ENCODE peak calls at places on chromosome 1, in ten cellular contexts. One of them, this sample, is unnamed.

GRCh38 chr1:31669786-31670582 is 25.3 kb upstream of the PEF1 start:
- DNase-seq in activated CD8-positive, alpha-beta memory T cell treated with anti-CD3 and anti-CD28 coated beads for 24 hours: peak
- DNase-seq in PC-9: peak
- DNase-seq in CD14-positive monocyte: no peak
- DNase-seq in frontal cortex: peak
- DNase-seq in COLO829: no peak
- DNase-seq in T1000: peak
- DNase-seq in effector CD4-positive, alpha-beta T cell: no peak
- DNase-seq in HEK293T: no peak
- DNase-seq in NCI-H2081: peak
- DNase-seq in this sample: peak

GRCh38 chr1:3402258-3403010 is 52.0 kb upstream of the ARHGEF16 start:
- DNase-seq in effector CD4-positive, alpha-beta T cell: no peak
- DNase-seq in PC-9: no peak
- DNase-seq in NCI-H2081: peak
- DNase-seq in HEK293T: no peak
- DNase-seq in T1000: peak
- DNase-seq in CD14-positive monocyte: no peak
- DNase-seq in frontal cortex: no peak
- DNase-seq in COLO829: no peak
- DNase-seq in activated CD8-positive, alpha-beta memory T cell treated with anti-CD3 and anti-CD28 coated beads for 24 hours: no peak
- DNase-seq in this sample: no peak

GRCh38 chr1:153404768-153405167 is 11.6 kb upstream of the S100A7A start:
- DNase-seq in PC-9: peak
- DNase-seq in frontal cortex: no peak
- DNase-seq in activated CD8-positive, alpha-beta memory T cell treated with anti-CD3 and anti-CD28 coated beads for 24 hours: peak
- DNase-seq in CD14-positive monocyte: peak
- DNase-seq in HEK293T: peak
- DNase-seq in NCI-H2081: no peak
- DNase-seq in effector CD4-positive, alpha-beta T cell: peak
- DNase-seq in COLO829: peak
- DNase-seq in T1000: no peak
- DNase-seq in this sample: no peak

GRCh38 chr1:110286564-110286963 is 52.6 kb upstream of the RBM15 start:
- DNase-seq in activated CD8-positive, alpha-beta memory T cell treated with anti-CD3 and anti-CD28 coated beads for 24 hours: no peak
- DNase-seq in CD14-positive monocyte: no peak
- DNase-seq in NCI-H2081: no peak
- DNase-seq in frontal cortex: no peak
- DNase-seq in effector CD4-positive, alpha-beta T cell: no peak
- DNase-seq in T1000: no peak
- DNase-seq in PC-9: no peak
- DNase-seq in HEK293T: no peak
- DNase-seq in COLO829: no peak
- DNase-seq in this sample: no peak

GRCh38 chr1:178536844-178537371 is 24.0 kb downstream of the TEX35 start:
- DNase-seq in COLO829: no peak
- DNase-seq in effector CD4-positive, alpha-beta T cell: no peak
- DNase-seq in PC-9: peak
- DNase-seq in T1000: peak
- DNase-seq in frontal cortex: no peak
- DNase-seq in HEK293T: no peak
- DNase-seq in activated CD8-positive, alpha-beta memory T cell treated with anti-CD3 and anti-CD28 coated beads for 24 hours: peak
- DNase-seq in NCI-H2081: no peak
- DNase-seq in CD14-positive monocyte: no peak
- DNase-seq in this sample: no peak

GRCh38 chr1:156841289-156841855 is 17.5 kb downstream of the INSRR start:
- DNase-seq in PC-9: no peak
- DNase-seq in activated CD8-positive, alpha-beta memory T cell treated with anti-CD3 and anti-CD28 coated beads for 24 hours: no peak
- DNase-seq in COLO829: no peak
- DNase-seq in effector CD4-positive, alpha-beta T cell: no peak
- DNase-seq in CD14-positive monocyte: no peak
- DNase-seq in frontal cortex: no peak
- DNase-seq in T1000: no peak
- DNase-seq in HEK293T: no peak
- DNase-seq in NCI-H2081: no peak
- DNase-seq in this sample: no peak

GRCh38 chr1:2448098-2448445 is 28.0 kb upstream of the PLCH2 start:
- DNase-seq in CD14-positive monocyte: no peak
- DNase-seq in PC-9: peak
- DNase-seq in NCI-H2081: no peak
- DNase-seq in COLO829: no peak
- DNase-seq in frontal cortex: no peak
- DNase-seq in T1000: no peak
- DNase-seq in activated CD8-positive, alpha-beta memory T cell treated with anti-CD3 and anti-CD28 coated beads for 24 hours: no peak
- DNase-seq in HEK293T: no peak
- DNase-seq in effector CD4-positive, alpha-beta T cell: no peak
- DNase-seq in this sample: no peak

GRCh38 chr1:226798427-226799411 is 59.6 kb upstream of the ITPKB start:
- DNase-seq in HEK293T: no peak
- DNase-seq in CD14-positive monocyte: no peak
- DNase-seq in NCI-H2081: no peak
- DNase-seq in PC-9: no peak
- DNase-seq in effector CD4-positive, alpha-beta T cell: peak
- DNase-seq in COLO829: no peak
- DNase-seq in frontal cortex: no peak
- DNase-seq in activated CD8-positive, alpha-beta memory T cell treated with anti-CD3 and anti-CD28 coated beads for 24 hours: peak
- DNase-seq in T1000: no peak
- DNase-seq in this sample: no peak

GRCh38 chr1:203880606-203881005 is 19.2 kb downstream of the SNRPE start:
- DNase-seq in NCI-H2081: no peak
- DNase-seq in frontal cortex: no peak
- DNase-seq in HEK293T: no peak
- DNase-seq in activated CD8-positive, alpha-beta memory T cell treated with anti-CD3 and anti-CD28 coated beads for 24 hours: no peak
- DNase-seq in PC-9: no peak
- DNase-seq in effector CD4-positive, alpha-beta T cell: no peak
- DNase-seq in COLO829: no peak
- DNase-seq in T1000: no peak
- DNase-seq in CD14-positive monocyte: no peak
- DNase-seq in this sample: no peak

GRCh38 chr1:68320349-68320748 is 88.0 kb upstream of the WLS start:
- DNase-seq in NCI-H2081: no peak
- DNase-seq in CD14-positive monocyte: no peak
- DNase-seq in frontal cortex: no peak
- DNase-seq in T1000: no peak
- DNase-seq in HEK293T: no peak
- DNase-seq in activated CD8-positive, alpha-beta memory T cell treated with anti-CD3 and anti-CD28 coated beads for 24 hours: no peak
- DNase-seq in COLO829: no peak
- DNase-seq in effector CD4-positive, alpha-beta T cell: no peak
- DNase-seq in PC-9: no peak
- DNase-seq in this sample: peak

GRCh38 chr1:169884616-169885015 is 9.1 kb downstream of the SCYL3 start:
- DNase-seq in effector CD4-positive, alpha-beta T cell: no peak
- DNase-seq in HEK293T: no peak
- DNase-seq in COLO829: no peak
- DNase-seq in activated CD8-positive, alpha-beta memory T cell treated with anti-CD3 and anti-CD28 coated beads for 24 hours: no peak
- DNase-seq in PC-9: no peak
- DNase-seq in CD14-positive monocyte: no peak
- DNase-seq in frontal cortex: no peak
- DNase-seq in NCI-H2081: no peak
- DNase-seq in T1000: no peak
- DNase-seq in this sample: no peak

GRCh38 chr1:229217716-229218115 is 53.2 kb upstream of the RAB4A start:
- DNase-seq in T1000: no peak
- DNase-seq in CD14-positive monocyte: peak
- DNase-seq in activated CD8-positive, alpha-beta memory T cell treated with anti-CD3 and anti-CD28 coated beads for 24 hours: no peak
- DNase-seq in NCI-H2081: no peak
- DNase-seq in frontal cortex: no peak
- DNase-seq in HEK293T: peak
- DNase-seq in effector CD4-positive, alpha-beta T cell: no peak
- DNase-seq in PC-9: no peak
- DNase-seq in COLO829: no peak
- DNase-seq in this sample: no peak

GRCh38 chr1:68016364-68016763 is 34.1 kb downstream of the DIRAS3 start:
- DNase-seq in CD14-positive monocyte: no peak
- DNase-seq in effector CD4-positive, alpha-beta T cell: no peak
- DNase-seq in HEK293T: no peak
- DNase-seq in NCI-H2081: no peak
- DNase-seq in PC-9: no peak
- DNase-seq in COLO829: no peak
- DNase-seq in activated CD8-positive, alpha-beta memory T cell treated with anti-CD3 and anti-CD28 coated beads for 24 hours: no peak
- DNase-seq in T1000: no peak
- DNase-seq in frontal cortex: no peak
- DNase-seq in this sample: no peak

GRCh38 chr1:67956096-67956495 is 94.3 kb downstream of the DIRAS3 start:
- DNase-seq in HEK293T: no peak
- DNase-seq in effector CD4-positive, alpha-beta T cell: no peak
- DNase-seq in COLO829: no peak
- DNase-seq in CD14-positive monocyte: no peak
- DNase-seq in PC-9: no peak
- DNase-seq in NCI-H2081: no peak
- DNase-seq in T1000: no peak
- DNase-seq in frontal cortex: no peak
- DNase-seq in activated CD8-positive, alpha-beta memory T cell treated with anti-CD3 and anti-CD28 coated beads for 24 hours: no peak
- DNase-seq in this sample: no peak

GRCh38 chr1:58994664-58995063 is 210.8 kb upstream of the JUN start:
- DNase-seq in NCI-H2081: no peak
- DNase-seq in effector CD4-positive, alpha-beta T cell: no peak
- DNase-seq in HEK293T: no peak
- DNase-seq in CD14-positive monocyte: no peak
- DNase-seq in frontal cortex: no peak
- DNase-seq in activated CD8-positive, alpha-beta memory T cell treated with anti-CD3 and anti-CD28 coated beads for 24 hours: no peak
- DNase-seq in COLO829: no peak
- DNase-seq in T1000: no peak
- DNase-seq in PC-9: no peak
- DNase-seq in this sample: no peak

GRCh38 chr1:234683856-234684632 is 74.1 kb upstream of the IRF2BP2 start:
- DNase-seq in frontal cortex: no peak
- DNase-seq in activated CD8-positive, alpha-beta memory T cell treated with anti-CD3 and anti-CD28 coated beads for 24 hours: peak
- DNase-seq in PC-9: peak
- DNase-seq in NCI-H2081: peak
- DNase-seq in T1000: peak
- DNase-seq in CD14-positive monocyte: peak
- DNase-seq in effector CD4-positive, alpha-beta T cell: no peak
- DNase-seq in COLO829: peak
- DNase-seq in HEK293T: no peak
- DNase-seq in this sample: no peak

GRCh38 chr1:202661136-202661845 is 49.0 kb downstream of the SYT2 start:
- DNase-seq in NCI-H2081: no peak
- DNase-seq in effector CD4-positive, alpha-beta T cell: no peak
- DNase-seq in T1000: no peak
- DNase-seq in CD14-positive monocyte: no peak
- DNase-seq in COLO829: no peak
- DNase-seq in PC-9: no peak
- DNase-seq in HEK293T: no peak
- DNase-seq in activated CD8-positive, alpha-beta memory T cell treated with anti-CD3 and anti-CD28 coated beads for 24 hours: no peak
- DNase-seq in frontal cortex: no peak
- DNase-seq in this sample: no peak